ENCODE peak calls at places on chromosomes 5 and 9, in four cellular contexts. J is tibial nerve, B is fibroblast of the aortic adventitia, W is IMR-90. L is an unnamed sample.
A peak's percentile ranks its signal among the peaks of the same experiment; 100 is the strongest.

GRCh38 chr5:8644377-8644776 is 775.4 kb downstream of the MTRR start:
- DNase-seq in J (no peak), B (no peak), W (no peak), L (no peak)

GRCh38 chr5:98308231-98308630 is 465.2 kb upstream of the RGMB start:
- DNase-seq in J (no peak), B (no peak), W (no peak), L (no peak)

GRCh38 chr5:88829053-88829452 is 53.9 kb downstream of the MEF2C start:
- DNase-seq in J (no peak), B (peak; percentile 41), W (no peak), L (no peak)

GRCh38 chr9:70061776-70062175 is 18.1 kb downstream of the MAMDC2 start:
- DNase-seq in J (no peak), B (peak; percentile 27), W (peak; percentile 44), L (no peak)

GRCh38 chr5:122774861-122775712 is at the start of gene SNX2:
- DNase-seq in J (peak; percentile 94), B (peak; percentile 75), W (peak; percentile 76), L (no peak)

GRCh38 chr9:2159521-2160417 is 144.6 kb downstream of the SMARCA2 start:
- DNase-seq in J (no peak), B (peak; percentile 60), W (peak; percentile 23), L (no peak)

GRCh38 chr5:174231961-174232487 is 186.5 kb downstream of the NSG2 start:
- DNase-seq in J (no peak), B (no peak), W (no peak), L (no peak)

GRCh38 chr5:77102549-77102948 is 15.5 kb upstream of the ZBED3 start:
- DNase-seq in J (no peak), B (no peak), W (no peak), L (no peak)

GRCh38 chr5:178532666-178533065 is 57.5 kb downstream of the COL23A1 start:
- DNase-seq in J (no peak), B (no peak), W (no peak), L (no peak)

GRCh38 chr9:111648066-111648465 is 13.3 kb upstream of the GNG10 start:
- DNase-seq in J (no peak), B (no peak), W (peak; percentile 62), L (no peak)

GRCh38 chr9:25353783-25354182 is 324.5 kb downstream of the TUSC1 start:
- DNase-seq in J (no peak), B (no peak), W (no peak), L (no peak)

GRCh38 chr9:15354713-15355112 is 47.7 kb upstream of the TTC39B start:
- DNase-seq in J (no peak), B (no peak), W (no peak), L (no peak)

GRCh38 chr5:171336486-171337206 is 27.6 kb downstream of the TLX3 start:
- DNase-seq in J (no peak), B (peak; percentile 62), W (peak; percentile 64), L (peak; percentile 33)

GRCh38 chr9:133918123-133918813 is 73.9 kb downstream of the VAV2 start:
- DNase-seq in J (no peak), B (no peak), W (peak; percentile 18), L (no peak)

GRCh38 chr9:98953877-98954610 is 10.3 kb downstream of the COL15A1 start:
- DNase-seq in J (no peak), B (no peak), W (no peak), L (no peak)

GRCh38 chr9:98951967-98952366 is 8.3 kb downstream of the COL15A1 start:
- DNase-seq in J (no peak), B (no peak), W (no peak), L (no peak)

GRCh38 chr9:98944130-98945074 is 695 bp downstream of the COL15A1 start:
- DNase-seq in J (no peak), B (no peak), W (no peak), L (no peak)

GRCh38 chr9:98950262-98950661 is 6.6 kb downstream of the COL15A1 start:
- DNase-seq in J (no peak), B (no peak), W (no peak), L (no peak)

GRCh38 chr9:98949565-98949964 is 5.9 kb downstream of the COL15A1 start:
- DNase-seq in J (no peak), B (no peak), W (no peak), L (no peak)
- H3K4me3 ChIP-seq in J (no peak overlapping the region), B (no peak overlapping the region), W (no peak overlapping the region), L (no peak overlapping the region)

GRCh38 chr5:180283026-180283615 is 8.8 kb downstream of the MAPK9 start:
- DNase-seq in J (no peak), B (no peak), W (peak; percentile 28), L (no peak)
- TF ChIP-seq CTCF in J (no peak), B (no peak), W (no peak), L (no peak)

GRCh38 chr5:61468483-61468865 is 136.4 kb downstream of the ZSWIM6 start:
- DNase-seq in J (no peak), B (no peak), W (no peak), L (no peak)
- H3K4me3 ChIP-seq in J (no peak overlapping the region), B (no peak overlapping the region), W (no peak overlapping the region), L (no peak overlapping the region)

DNA sequence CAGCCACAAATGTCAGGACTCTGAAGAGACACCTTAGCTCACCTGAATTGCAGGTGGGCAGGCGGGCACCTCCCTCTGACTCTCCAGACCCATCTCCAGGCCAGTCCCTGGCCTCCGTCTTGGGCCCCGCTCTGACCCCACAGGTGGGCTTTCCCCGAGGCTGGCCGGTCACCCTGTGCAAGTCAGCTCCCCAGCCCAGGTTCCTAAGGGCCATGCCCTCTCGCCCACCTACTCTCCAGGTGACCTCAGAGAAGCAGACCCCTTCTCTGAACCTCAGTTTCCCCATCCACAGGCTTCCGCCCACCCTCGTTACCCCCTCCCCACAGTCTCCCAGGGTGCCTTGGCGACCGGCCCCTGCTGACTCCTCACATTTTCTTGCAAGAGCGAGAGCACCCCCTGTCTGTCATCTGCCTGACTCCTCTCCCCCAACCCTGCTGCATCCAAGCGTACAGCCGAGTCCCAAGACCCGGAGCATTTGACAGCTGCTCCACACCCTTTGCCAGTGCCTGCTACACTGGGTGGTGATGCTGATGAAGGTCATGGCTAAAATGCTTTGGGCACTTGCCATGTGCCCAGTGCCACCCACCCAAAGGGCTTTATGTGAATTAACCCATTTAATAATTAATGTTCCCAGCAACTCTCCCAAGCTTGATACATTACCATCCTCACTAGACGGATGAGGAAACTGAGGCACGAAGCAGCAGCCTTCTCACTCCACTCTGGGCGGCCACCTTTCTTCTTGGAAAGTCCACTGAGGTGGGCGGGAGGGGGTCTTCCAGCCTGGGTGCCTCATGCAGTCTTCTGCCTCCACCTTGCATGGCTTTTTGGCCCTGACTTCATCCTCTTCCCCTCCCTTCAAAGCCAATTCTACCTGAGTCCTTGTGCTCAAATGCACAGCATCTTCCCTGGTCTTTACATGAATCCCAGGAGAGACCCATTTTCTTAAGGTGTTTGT is 51.1 kb upstream of the ORM1 start:
- DNase-seq in J (peak; percentile 31), B (peak; percentile 64), W (peak; percentile 58), L (no peak)
- TF ChIP-seq CTCF in J (peak; percentile 46), B (peak; percentile 49), W (peak; percentile 52), L (no peak)

DNA sequence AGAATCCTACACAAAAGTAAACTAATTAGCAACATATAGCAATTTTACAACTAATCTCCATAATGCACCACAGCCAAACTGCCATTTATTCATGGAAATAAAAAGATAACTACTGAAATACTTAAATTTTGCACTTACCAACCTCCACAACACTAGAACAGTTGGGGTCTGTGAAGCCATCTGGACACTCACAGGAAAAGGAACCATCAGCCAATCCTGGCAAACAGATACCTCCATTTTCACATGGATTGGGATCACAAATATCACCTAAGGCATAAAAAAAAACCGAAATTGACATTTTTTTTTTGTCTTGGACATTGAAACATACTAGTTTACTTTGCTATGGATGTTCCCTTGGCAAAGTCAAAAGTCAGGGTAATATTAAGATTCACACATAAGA is 130.7 kb downstream of the EDIL3 start:
- DNase-seq in J (no peak), B (no peak), W (no peak), L (no peak)
- H3K4me3 ChIP-seq in J (no peak overlapping the region), B (no peak overlapping the region), W (no peak overlapping the region), L (no peak overlapping the region)

GRCh38 chr5:108919591-108920326 is 172.1 kb downstream of the FER start:
- DNase-seq in J (no peak), B (peak; percentile 16), W (no peak), L (no peak)

GRCh38 chr5:108925073-108925472 is 177.4 kb downstream of the FER start:
- DNase-seq in J (no peak), B (no peak), W (no peak), L (no peak)

GRCh38 chr5:108930107-108930506 is 182.4 kb downstream of the FER start:
- DNase-seq in J (no peak), B (no peak), W (no peak), L (no peak)

DNA sequence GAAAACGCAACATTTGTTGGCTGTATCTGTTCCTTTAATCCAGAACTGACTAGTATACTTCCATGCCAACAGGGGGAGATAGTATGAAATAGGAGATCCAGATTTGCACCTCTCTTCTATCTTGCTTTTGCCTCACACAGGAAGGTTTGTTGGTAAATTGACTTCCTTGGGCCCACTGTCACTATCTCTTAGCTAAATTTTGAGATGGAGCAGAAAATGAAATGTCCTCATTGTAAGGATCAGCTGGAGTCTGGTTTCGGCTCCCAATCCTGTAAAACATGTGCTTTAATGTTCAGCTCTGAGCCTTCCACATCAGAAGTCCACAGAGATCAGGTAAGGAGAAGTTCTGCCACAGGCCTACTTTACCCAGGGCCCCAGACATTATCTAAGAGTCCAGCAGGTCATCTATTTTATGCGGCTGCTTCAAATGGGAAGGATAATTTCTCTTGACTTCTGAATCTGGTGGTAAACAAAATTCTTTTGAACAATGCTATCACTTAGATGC is 176.8 kb downstream of the FER start:
- DNase-seq in J (no peak), B (no peak), W (no peak), L (no peak)
- TF ChIP-seq CTCF in J (no peak), B (no peak), W (no peak), L (peak; percentile 28)

GRCh38 chr5:52945040-52945439 is 44.1 kb upstream of the ITGA2 start:
- DNase-seq in J (no peak), B (peak; percentile 31), W (no peak), L (no peak)
- H3K4me3 ChIP-seq in J (peak overlapping the region; percentile 28), B (peak overlapping the region; percentile 57), W (peak overlapping the region; percentile 24), L (peak overlapping the region; percentile 23)

GRCh38 chr9:36788534-36788933 is 215.8 kb downstream of the MELK start:
- DNase-seq in J (no peak), B (no peak), W (no peak), L (no peak)
- TF ChIP-seq CTCF in J (no peak), B (peak; percentile 60), W (peak; percentile 17), L (no peak)

L was measured in Panc1.